ENCODE peak calls at places on chromosomes 2 and 18, in five cellular contexts. M, E, H, I and A are unnamed samples.

GRCh38 chr2:135612319-135612718 is 81.0 kb downstream of the R3HDM1 start:
- DNase-seq in M (no peak), E (no peak), H (no peak), I (no peak), A (no peak)

GRCh38 chr2:241315879-241316700 is at the start of gene SEPTIN2:
- DNase-seq in M (peak), E (no peak), H (peak), I (peak), A (no peak)

GRCh38 chr18:2894841-2895370 is 48.1 kb downstream of the EMILIN2 start:
- DNase-seq in M (no peak), E (no peak), H (no peak), I (no peak), A (no peak)

GRCh38 chr2:100273387-100273786 is 48.9 kb downstream of the LONRF2 start:
- DNase-seq in M (no peak), E (no peak), H (no peak), I (no peak), A (no peak)

GRCh38 chr2:10764101-10764785 is 42.8 kb downstream of the ATP6V1C2 start:
- DNase-seq in M (no peak), E (no peak), H (no peak), I (no peak), A (no peak)

GRCh38 chr18:64810354-64810753 is 661.5 kb upstream of the LINC00305 start:
- DNase-seq in M (no peak), E (no peak), H (no peak), I (no peak), A (no peak)

GRCh38 chr2:9681427-9681817 is 50.6 kb upstream of the YWHAQ start:
- DNase-seq in M (no peak), E (no peak), H (no peak), I (no peak), A (no peak)

GRCh38 chr18:22394428-22394827 is 23.3 kb downstream of the CTAGE1 start:
- DNase-seq in M (no peak), E (no peak), H (no peak), I (no peak), A (no peak)

GRCh38 chr2:168454737-168455691 is 1.1 kb upstream of the CERS6 start:
- DNase-seq in M (no peak), E (no peak), H (no peak), I (no peak), A (no peak)

GRCh38 chr2:120825370-120826259 is 89.9 kb downstream of the GLI2 start:
- DNase-seq in M (no peak), E (no peak), H (no peak), I (peak), A (no peak)

GRCh38 chr2:238929242-238930081 is 81.6 kb downstream of the TWIST2 start:
- DNase-seq in M (no peak), E (no peak), H (no peak), I (no peak), A (no peak)

GRCh38 chr2:111160758-111161157 is 40.0 kb downstream of the BCL2L11 start:
- DNase-seq in M (no peak), E (no peak), H (no peak), I (peak), A (no peak)

GRCh38 chr2:142603761-142604160 is 273.7 kb upstream of the KYNU start:
- DNase-seq in M (no peak), E (no peak), H (no peak), I (no peak), A (no peak)

GRCh38 chr2:178915423-178915822 is 108.2 kb upstream of the TTN start:
- DNase-seq in M (no peak), E (no peak), H (no peak), I (no peak), A (no peak)

GRCh38 chr2:119692954-119693353 is 14.0 kb downstream of the TMEM177 start:
- DNase-seq in M (no peak), E (no peak), H (no peak), I (no peak), A (no peak)

GRCh38 chr2:16962459-16962858 is 296.8 kb upstream of the CYRIA start:
- DNase-seq in M (no peak), E (no peak), H (no peak), I (no peak), A (peak)

GRCh38 chr2:105328281-105329196 is 996 bp downstream of the TGFBRAP1 start:
- DNase-seq in M (no peak), E (no peak), H (no peak), I (peak), A (no peak)

GRCh38 chr18:32086866-32087265 is 4.8 kb upstream of the RNF138 start:
- DNase-seq in M (no peak), E (no peak), H (no peak), I (no peak), A (no peak)

GRCh38 chr2:110903548-110903947 is 171.2 kb downstream of the ACOXL start:
- DNase-seq in M (no peak), E (no peak), H (no peak), I (peak), A (no peak)

GRCh38 chr18:10442551-10442971 is 11.9 kb upstream of the APCDD1 start:
- DNase-seq in M (no peak), E (no peak), H (no peak), I (no peak), A (no peak)

GRCh38 chr18:48820483-48821250 is 130.1 kb downstream of the SMAD7 start:
- DNase-seq in M (no peak), E (no peak), H (no peak), I (no peak), A (no peak)

GRCh38 chr2:238688197-238689153 is 159.4 kb upstream of the TWIST2 start:
- DNase-seq in M (no peak), E (no peak), H (no peak), I (no peak), A (no peak)

GRCh38 chr2:109521751-109522374 is 91.9 kb downstream of the SEPTIN10 start:
- DNase-seq in M (no peak), E (no peak), H (no peak), I (no peak), A (no peak)

GRCh38 chr2:53234548-53234903 is 533.1 kb upstream of the CHAC2 start:
- DNase-seq in M (no peak), E (no peak), H (no peak), I (peak), A (no peak)

GRCh38 chr2:235642446-235643107 is 148.7 kb downstream of the AGAP1 start:
- DNase-seq in M (no peak), E (no peak), H (no peak), I (no peak), A (no peak)

GRCh38 chr18:35267161-35267651 is 22.8 kb downstream of the ZSCAN30 start:
- DNase-seq in M (no peak), E (no peak), H (peak), I (no peak), A (peak)

GRCh38 chr2:211755187-211755586 is 783.4 kb downstream of the ERBB4 start:
- DNase-seq in M (no peak), E (no peak), H (no peak), I (no peak), A (no peak)

GRCh38 chr18:78986018-78986481 is 6.4 kb downstream of the SALL3 start:
- DNase-seq in M (peak), E (peak), H (no peak), I (peak), A (peak)

GRCh38 chr2:70471129-70471528 is 82.5 kb downstream of the TGFA start:
- DNase-seq in M (no peak), E (no peak), H (no peak), I (no peak), A (no peak)

GRCh38 chr2:168348076-168348475 is 100.7 kb upstream of the STK39 start:
- DNase-seq in M (peak), E (no peak), H (no peak), I (peak), A (peak)